ENCODE peak calls at places on chromosome 20, in ten cellular contexts. J, T, N, X, Z, O, K, P, G and Y are unnamed samples.
A peak's percentile ranks its signal among the peaks of the same experiment; 100 is the strongest.

GRCh38 chr20:10565191-10565921 is 108.4 kb downstream of the JAG1 start:
- DNase-seq in N (no peak), T (no peak), P (no peak), K (no peak), Z (peak; percentile 91), G (peak; percentile 55), J (no peak), O (peak; percentile 58), X (no peak), Y (no peak)

GRCh38 chr20:20184149-20184548 is 131.8 kb downstream of the CFAP61 start:
- DNase-seq in X (no peak), O (no peak), T (no peak), P (no peak), N (no peak), K (no peak), Z (no peak), J (no peak), G (no peak), Y (no peak)

GRCh38 chr20:5544702-5545101 is 205.5 kb upstream of the SHLD1 start:
- DNase-seq in K (no peak), P (no peak), O (no peak), N (no peak), G (no peak), Z (no peak), X (no peak), T (no peak), J (no peak), Y (no peak)

GRCh38 chr20:11569163-11569562 is 348.5 kb upstream of the BTBD3 start:
- DNase-seq in P (no peak), O (no peak), G (no peak), Z (peak; percentile 13), J (no peak), T (no peak), X (no peak), K (no peak), N (no peak), Y (peak; percentile 78)

GRCh38 chr20:6212903-6213302 is 90.1 kb upstream of the FERMT1 start:
- DNase-seq in K (no peak), N (no peak), P (no peak), Z (no peak), X (no peak), J (no peak), G (no peak), O (no peak), T (no peak), Y (no peak)

GRCh38 chr20:940926-941325 is 24.8 kb upstream of the ANGPT4 start:
- DNase-seq in Z (no peak), K (no peak), O (no peak), X (no peak), T (no peak), P (no peak), N (no peak), J (no peak), G (no peak), Y (no peak)

GRCh38 chr20:59831024-59831900 is 102.2 kb downstream of the SYCP2 start:
- DNase-seq in P (no peak), O (no peak), K (no peak), Z (no peak), G (no peak), T (no peak), X (peak; percentile 11), N (peak; percentile 9), J (peak; percentile 51), Y (no peak)

GRCh38 chr20:4164246-4164645 is 148.9 kb upstream of the RNF24 start:
- DNase-seq in P (no peak), J (no peak), N (no peak), Z (no peak), X (no peak), O (no peak), K (no peak), T (no peak), G (no peak), Y (no peak)

GRCh38 chr20:2005831-2006426 is 12.1 kb upstream of the PDYN start:
- DNase-seq in G (peak; percentile 7), N (peak; percentile 62), T (no peak), K (peak; percentile 80), O (peak; percentile 76), J (peak; percentile 63), X (peak; percentile 58), Z (peak; percentile 70), P (peak; percentile 66), Y (peak; percentile 79)

GRCh38 chr20:2005359-2005758 is 11.5 kb upstream of the PDYN start:
- DNase-seq in G (no peak), Z (peak; percentile 8), T (no peak), P (no peak), J (no peak), K (no peak), X (no peak), N (no peak), O (no peak), Y (no peak)

GRCh38 chr20:2004171-2004570 is 10.3 kb upstream of the PDYN start:
- DNase-seq in J (no peak), O (no peak), T (no peak), X (no peak), Z (no peak), N (no peak), G (no peak), K (no peak), P (no peak), Y (no peak)

GRCh38 chr20:2010533-2010932 is 16.7 kb upstream of the PDYN start:
- DNase-seq in X (no peak), Z (no peak), G (no peak), O (no peak), K (no peak), N (no peak), T (no peak), P (no peak), J (no peak), Y (peak; percentile 30)

DNA sequence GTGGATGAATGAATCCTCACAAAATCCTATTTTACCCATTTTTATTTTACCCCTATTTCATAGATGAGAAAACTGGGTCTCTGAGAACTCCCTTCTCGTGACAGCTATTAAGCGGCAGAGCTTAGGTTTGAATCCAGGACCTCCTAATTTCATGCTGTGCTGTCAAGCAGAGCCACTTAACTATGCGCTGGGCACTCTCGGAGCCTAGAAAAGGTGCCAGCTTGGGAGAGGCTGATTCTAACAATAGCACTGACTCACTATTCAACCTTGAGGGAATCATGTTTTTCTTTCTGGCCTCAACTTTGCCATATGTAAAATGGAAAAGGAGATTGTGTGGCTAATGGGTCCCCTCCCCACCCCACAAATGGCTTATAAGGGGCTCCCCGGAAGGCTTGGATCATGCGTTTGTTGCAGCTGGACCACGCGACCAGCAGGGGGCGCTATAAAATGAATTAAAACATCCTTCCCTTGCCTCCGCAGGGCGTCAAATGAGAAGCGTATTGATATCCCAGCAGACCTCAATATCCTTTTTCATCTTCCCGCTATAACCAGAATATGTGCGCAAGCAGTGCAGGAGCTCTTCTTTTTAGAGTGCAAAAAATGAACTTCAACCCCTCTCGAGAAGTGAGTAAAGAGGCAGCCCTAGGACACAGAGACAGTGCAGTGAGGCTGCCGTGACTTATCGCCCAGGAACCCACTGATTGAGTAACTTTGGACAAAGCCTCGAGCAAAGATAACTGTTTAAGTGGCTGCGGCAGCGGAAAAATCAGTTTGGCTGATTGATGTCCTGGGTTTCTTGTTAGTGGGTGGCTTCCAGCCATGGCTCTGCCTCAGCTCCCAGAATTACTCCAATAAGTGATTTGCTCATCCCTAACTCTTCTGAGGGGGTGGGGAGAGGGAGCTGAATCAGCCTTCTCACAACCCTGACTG is 12.9 kb upstream of the PDYN start:
- DNase-seq in J (no peak), G (no peak), K (peak; percentile 61), T (no peak), P (no peak), Z (peak; percentile 79), X (no peak), O (no peak), N (no peak), Y (no peak)
- H3K4me3 ChIP-seq in J (no peak overlapping the region), G (no peak overlapping the region), K (no peak overlapping the region), T (no peak overlapping the region), P (no peak overlapping the region), Z (no peak overlapping the region), X (no peak overlapping the region), O (no peak overlapping the region), N (no peak overlapping the region), Y (no peak overlapping the region)

DNA sequence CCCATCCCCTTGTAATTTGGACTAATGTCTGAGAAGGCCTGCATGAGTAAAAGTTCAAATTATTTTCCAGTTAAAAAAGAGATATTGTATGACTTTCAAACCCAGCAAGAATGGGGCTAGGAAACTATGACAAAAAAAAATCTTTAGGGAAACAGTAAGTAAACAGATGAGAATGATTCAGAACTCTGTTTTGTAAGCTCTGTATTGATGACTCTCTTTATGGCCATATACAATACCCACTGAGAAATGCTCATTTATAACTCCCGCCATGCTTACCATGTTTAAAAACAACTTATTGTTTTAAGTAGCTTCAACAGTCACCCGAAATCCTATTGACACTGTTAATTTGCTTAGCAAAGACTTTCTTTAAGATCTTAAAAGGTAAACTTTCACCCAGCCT is 17.2 kb upstream of the PCK1 start:
- DNase-seq in N (no peak), X (no peak), K (no peak), J (no peak), T (no peak), Z (no peak), G (no peak), P (no peak), O (no peak), Y (no peak)
- H3K4me3 ChIP-seq in N (no peak overlapping the region), X (no peak overlapping the region), K (no peak overlapping the region), J (no peak overlapping the region), T (no peak overlapping the region), Z (no peak overlapping the region), G (no peak overlapping the region), P (no peak overlapping the region), O (no peak overlapping the region), Y (no peak overlapping the region)

DNA sequence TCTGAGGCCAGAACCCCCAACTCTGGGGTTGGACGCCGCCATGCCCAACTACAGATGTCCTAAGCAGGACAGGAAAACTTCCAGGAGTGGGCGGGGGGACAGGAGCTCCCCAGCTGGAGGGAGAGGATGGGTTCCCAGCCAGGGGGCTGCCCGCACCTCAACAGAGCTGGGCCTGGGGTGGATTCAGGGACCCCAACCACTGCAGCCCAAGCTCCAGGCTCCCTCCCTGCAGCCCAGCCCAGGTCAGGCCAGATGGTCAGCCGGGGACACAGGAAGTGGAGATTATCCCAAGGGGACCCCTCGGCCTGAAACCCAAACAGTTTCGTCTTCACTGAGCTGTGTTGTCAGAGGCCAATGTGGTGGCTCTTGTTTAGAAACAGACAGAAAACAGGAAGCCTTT is 9.4 kb downstream of the LAMA5 start:
- DNase-seq in O (peak; percentile 63), Z (no peak), G (no peak), K (no peak), X (peak; percentile 25), N (peak; percentile 33), P (peak; percentile 43), J (no peak), T (no peak), Y (no peak)
- H3K4me3 ChIP-seq in O (peak overlapping the region; percentile 42), Z (no peak overlapping the region), G (no peak overlapping the region), K (no peak overlapping the region), X (no peak overlapping the region), N (peak overlapping the region; percentile 53), P (peak overlapping the region; percentile 37), J (no peak overlapping the region), T (peak overlapping the region; percentile 49), Y (no peak overlapping the region)

GRCh38 chr20:47350181-47350550 is 6.3 kb downstream of the ZMYND8 start:
- DNase-seq in G (no peak), X (no peak), K (no peak), O (no peak), N (no peak), T (no peak), P (no peak), J (no peak), Z (no peak), Y (no peak)

GRCh38 chr20:47347661-47348462 is 8.6 kb downstream of the ZMYND8 start:
- DNase-seq in X (no peak), P (no peak), G (no peak), J (no peak), N (no peak), K (no peak), O (no peak), T (no peak), Z (no peak), Y (no peak)

GRCh38 chr20:47349365-47350180 is 6.9 kb downstream of the ZMYND8 start:
- DNase-seq in J (no peak), P (no peak), T (no peak), K (no peak), O (no peak), X (no peak), G (no peak), Z (no peak), N (no peak), Y (no peak)

GRCh38 chr20:47350691-47351545 is 5.6 kb downstream of the ZMYND8 start:
- DNase-seq in O (no peak), Z (no peak), G (no peak), N (no peak), P (no peak), T (no peak), K (no peak), J (no peak), X (no peak), Y (no peak)

DNA sequence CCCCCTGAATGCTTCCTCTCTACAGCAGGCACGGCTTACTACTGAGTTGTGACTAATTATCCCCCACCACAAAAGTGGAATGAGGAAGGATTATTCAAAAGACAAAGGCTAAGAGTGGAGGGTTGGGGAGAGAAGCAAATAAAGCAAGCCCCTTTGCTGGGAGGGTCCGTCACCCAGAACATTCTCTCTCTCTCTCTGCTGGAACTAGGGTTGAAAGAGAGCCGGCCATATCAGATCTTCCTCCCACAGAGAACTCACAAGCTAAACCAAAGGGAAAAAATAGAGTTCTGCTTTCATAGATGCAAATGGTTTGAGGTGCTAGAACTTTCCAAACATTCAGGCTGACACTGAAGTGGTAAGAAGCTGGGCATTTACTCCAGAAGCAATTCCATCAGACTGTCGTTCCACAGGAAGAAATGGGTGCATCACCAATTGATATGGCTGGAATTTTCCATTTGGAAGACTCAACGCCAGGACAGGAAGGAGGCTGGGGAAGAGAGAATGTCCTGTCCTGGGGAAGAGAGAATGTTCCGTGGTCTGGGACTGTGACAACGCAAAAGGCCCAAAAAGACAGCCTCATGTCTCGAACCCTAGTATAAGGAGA is 7.9 kb downstream of the ZMYND8 start:
- DNase-seq in J (no peak), T (no peak), X (no peak), G (no peak), P (no peak), O (no peak), Z (no peak), K (no peak), N (no peak), Y (no peak)
- H3K4me3 ChIP-seq in J (no peak overlapping the region), T (no peak overlapping the region), X (no peak overlapping the region), G (no peak overlapping the region), P (no peak overlapping the region), O (peak overlapping the region; percentile 61), Z (no peak overlapping the region), K (no peak overlapping the region), N (peak overlapping the region; percentile 55), Y (no peak overlapping the region)